ENCODE peak calls at places on chromosomes 1 and 21, in four cellular contexts. B is mesenchymal stem cell, V is A549, T is fibroblast of mammary gland. H is an unnamed sample.
A peak's percentile ranks its signal among the peaks of the same experiment; 100 is the strongest.

GRCh38 chr1:113207019-113207418 is 134.0 kb downstream of the LRIG2 start:
- DNase-seq in B (no peak), V (no peak), T (no peak), H (peak; percentile 14)

GRCh38 chr1:210821615-210822014 is 312.3 kb downstream of the KCNH1 start:
- DNase-seq in B (no peak), V (no peak), T (no peak), H (no peak)

GRCh38 chr1:29912413-29912812 is 676.1 kb downstream of the PTPRU start:
- DNase-seq in B (peak; percentile 0), V (no peak), T (peak; percentile 32), H (no peak)

GRCh38 chr1:179059185-179059483 is 22.7 kb upstream of the TOR3A start:
- DNase-seq in B (no peak), V (no peak), T (no peak), H (no peak)

GRCh38 chr1:241950390-241950789 is 7.2 kb upstream of the BECN2 start:
- DNase-seq in B (no peak), V (no peak), T (peak; percentile 96), H (peak; percentile 83)

GRCh38 chr1:117045644-117046043 is 14.5 kb upstream of the TTF2 start:
- DNase-seq in B (no peak), V (no peak), T (no peak), H (no peak)

GRCh38 chr21:33217168-33217567 is 12.6 kb upstream of the IFNAR2 start:
- DNase-seq in B (no peak), V (no peak), T (no peak), H (no peak)

GRCh38 chr1:109816975-109817535 is 53.3 kb upstream of the EPS8L3 start:
- DNase-seq in B (no peak), V (no peak), T (no peak), H (no peak)

GRCh38 chr21:34219334-34220020 is 144.3 kb upstream of the KCNE2 start:
- DNase-seq in B (no peak), V (no peak), T (no peak), H (no peak)

GRCh38 chr21:31336739-31337040 is 7.4 kb downstream of the TIAM1 start:
- DNase-seq in B (no peak), V (no peak), T (no peak), H (no peak)

DNA sequence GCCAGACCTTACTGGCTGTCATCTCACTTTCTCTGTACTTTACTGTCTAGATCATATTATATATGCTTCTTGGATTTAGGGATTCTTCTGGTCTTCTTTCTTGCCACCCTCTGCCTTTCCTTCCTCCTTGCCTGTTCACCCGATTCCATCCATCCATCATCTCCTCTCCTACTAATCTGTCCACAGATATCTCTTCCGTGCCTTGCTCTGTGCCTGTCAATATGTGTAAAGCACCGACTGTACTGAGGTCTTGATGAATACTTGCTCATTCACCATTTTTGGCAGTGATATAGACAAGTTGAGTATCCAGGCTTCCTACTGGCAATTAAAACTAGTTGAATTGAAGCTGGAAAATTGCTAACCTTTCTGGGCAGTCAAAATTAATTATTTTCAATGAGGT is 8.1 kb downstream of the FMN2 start:
- DNase-seq in B (no peak), V (no peak), T (no peak), H (peak; percentile 23)
- H3K4me3 ChIP-seq in B (no peak overlapping the region), V (no peak overlapping the region), T (no peak overlapping the region), H (peak overlapping the region; percentile 17)

GRCh38 chr1:206766251-206766856 is 4.2 kb upstream of the IL19 start:
- DNase-seq in B (peak; percentile 96), V (no peak), T (peak; percentile 82), H (peak; percentile 63)
- H3K4me3 ChIP-seq in B (no peak overlapping the region), V (no peak overlapping the region), T (no peak overlapping the region), H (no peak overlapping the region)

GRCh38 chr1:186965847-186966246 is 137.1 kb downstream of the PLA2G4A start:
- DNase-seq in B (no peak), V (no peak), T (no peak), H (no peak)

GRCh38 chr1:186967659-186968394 is 139.1 kb downstream of the PLA2G4A start:
- DNase-seq in B (peak; percentile 45), V (no peak), T (peak; percentile 58), H (no peak)
- H3K4me3 ChIP-seq in B (no peak overlapping the region), V (no peak overlapping the region), T (no peak overlapping the region), H (no peak overlapping the region)

DNA sequence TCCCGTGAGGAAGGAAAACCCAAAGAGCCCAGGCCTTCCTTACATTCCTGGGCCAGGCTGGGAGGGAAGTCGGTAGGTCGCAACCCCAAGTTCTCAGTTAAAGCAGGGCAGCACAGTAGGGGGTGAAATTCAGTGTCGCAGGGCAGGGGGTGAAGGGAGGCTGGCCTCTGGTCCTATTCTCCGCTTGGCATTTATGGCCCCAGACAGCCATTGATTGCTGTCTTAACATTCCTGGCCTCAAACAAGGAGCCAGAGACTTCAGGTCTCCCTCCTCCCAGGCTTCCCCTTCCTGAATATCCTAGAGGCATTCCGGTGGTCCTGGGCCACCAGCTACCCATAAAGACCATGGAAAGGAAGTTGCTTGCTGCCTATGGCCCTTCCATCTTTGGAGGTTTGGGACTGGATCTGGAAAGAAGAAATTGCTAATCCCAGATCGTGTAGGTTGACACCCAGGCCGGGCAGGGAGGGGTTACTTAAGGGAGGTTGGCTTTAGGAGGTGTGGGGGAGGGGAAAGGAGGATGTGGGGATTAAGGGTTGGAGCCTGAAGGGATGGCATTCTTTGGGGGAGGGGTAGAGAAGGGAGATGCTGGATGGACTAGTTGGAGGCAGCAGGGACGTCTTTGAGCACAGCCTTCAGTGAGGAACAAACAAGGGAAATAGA is 1.7 kb downstream of the LIN28A start:
- DNase-seq in B (no peak), V (no peak), T (no peak), H (no peak)
- H3K4me3 ChIP-seq in B (no peak overlapping the region), V (no peak overlapping the region), T (no peak overlapping the region), H (no peak overlapping the region)

DNA sequence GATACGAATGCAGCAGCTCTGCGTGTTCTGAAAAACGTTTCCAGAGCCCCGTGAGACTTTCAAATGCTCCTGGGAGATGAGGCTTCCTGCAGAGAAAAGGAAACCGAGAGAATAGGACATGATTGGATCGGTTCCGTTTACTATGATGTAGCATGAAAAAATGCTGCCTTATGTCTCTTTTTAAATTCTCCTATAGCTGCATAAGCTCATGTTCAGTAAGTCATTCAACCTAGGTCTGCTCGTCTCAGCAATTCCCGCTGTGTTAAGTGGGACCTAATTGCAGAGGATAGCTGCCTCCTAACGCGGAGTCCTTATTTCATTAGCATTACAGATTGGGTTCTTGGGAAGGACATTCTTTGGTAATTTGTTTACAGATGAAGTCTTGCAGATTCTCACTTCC is 165.3 kb downstream of the GALNT2 start:
- DNase-seq in B (peak; percentile 12), V (no peak), T (peak; percentile 56), H (no peak)
- H3K4me3 ChIP-seq in B (no peak overlapping the region), V (no peak overlapping the region), T (no peak overlapping the region), H (no peak overlapping the region)

GRCh38 chr1:22598736-22599135 is 35.4 kb downstream of the EPHA8 start:
- DNase-seq in B (no peak), V (no peak), T (no peak), H (no peak)
- H3K4me3 ChIP-seq in B (no peak overlapping the region), V (no peak overlapping the region), T (no peak overlapping the region), H (no peak overlapping the region)